ENCODE peak calls at places on chromosomes 7 and 10, in four cellular contexts. F, G, S and R are unnamed samples.

GRCh38 chr7:1460757-1461639 is 1.7 kb upstream of the MICALL2 start:
- DNase-seq in F (no peak), S (no peak), G (peak), R (peak)

GRCh38 chr7:142508251-142508650 is 241.0 kb upstream of the PRSS1 start:
- DNase-seq in G (no peak), F (no peak), S (no peak), R (no peak)

GRCh38 chr10:788796-789748 is 99.6 kb upstream of the DIP2C start:
- DNase-seq in F (peak), S (no peak), G (peak), R (peak)

GRCh38 chr10:124719213-124719851 is 24.8 kb downstream of the FAM53B start:
- DNase-seq in S (no peak), G (peak), F (peak), R (no peak)

GRCh38 chr10:91190388-91190870 is 30.0 kb upstream of the PCGF5 start:
- DNase-seq in S (no peak), F (no peak), G (peak), R (peak)

GRCh38 chr10:48246501-48246900 is 28.0 kb downstream of the FRMPD2 start:
- DNase-seq in S (no peak), G (no peak), F (no peak), R (no peak)

GRCh38 chr7:99729501-99730261 is 5.3 kb downstream of the CYP3A7 start:
- DNase-seq in F (no peak), G (peak), S (no peak), R (no peak)

GRCh38 chr7:149241695-149242094 is 2.2 kb downstream of the ZNF212 start:
- DNase-seq in S (no peak), F (no peak), G (no peak), R (no peak)

GRCh38 chr7:42292991-42293521 is 56.0 kb upstream of the GLI3 start:
- DNase-seq in G (no peak), S (no peak), F (no peak), R (no peak)

GRCh38 chr7:100897111-100897608 is 1.5 kb upstream of the ACHE start:
- DNase-seq in S (no peak), F (peak), G (no peak), R (no peak)

GRCh38 chr10:31896972-31897384 is 31.7 kb downstream of the ARHGAP12 start:
- DNase-seq in F (no peak), G (peak), S (no peak), R (peak)

GRCh38 chr10:32266566-32266965 is 80.4 kb downstream of the EPC1 start:
- DNase-seq in S (no peak), G (no peak), F (no peak), R (no peak)

GRCh38 chr10:79116801-79117723 is 48.3 kb downstream of the ZMIZ1 start:
- DNase-seq in G (peak), S (no peak), F (no peak), R (no peak)

GRCh38 chr10:110355181-110355831 is 50.6 kb upstream of the SMNDC1 start:
- DNase-seq in S (no peak), F (no peak), G (no peak), R (no peak)